ENCODE peak calls at places on chromosomes 4 and X, in seven cellular contexts. M, S, T, K, E, Y and N are unnamed samples.

GRCh38 chrX:150902434-150903109 is 4.1 kb upstream of the CD99L2 start:
- DNase-seq in M (no peak), S (no peak), T (no peak), K (no peak), E (no peak), Y (peak), N (no peak)

GRCh38 chr4:58749206-58749605 is 1639.0 kb upstream of the IGFBP7 start:
- DNase-seq in M (no peak), S (peak), T (no peak), K (no peak), E (no peak), Y (no peak), N (no peak)

GRCh38 chrX:85964744-85965143 is 82.6 kb downstream of the CHM start:
- DNase-seq in M (no peak), S (no peak), T (no peak), K (no peak), E (no peak), Y (no peak), N (no peak)

GRCh38 chr4:156931267-156931666 is 40.3 kb downstream of the PDGFC start:
- DNase-seq in M (no peak), S (peak), T (no peak), K (peak), E (no peak), Y (no peak), N (peak)

GRCh38 chr4:8864912-8865680 is 6.5 kb downstream of the HMX1 start:
- DNase-seq in M (no peak), S (no peak), T (no peak), K (no peak), E (no peak), Y (no peak), N (no peak)

GRCh38 chr4:104113850-104114249 is 380.8 kb downstream of the CXXC4 start:
- DNase-seq in M (no peak), S (no peak), T (no peak), K (no peak), E (no peak), Y (no peak), N (no peak)

GRCh38 chr4:189090174-189090814 is 850.4 kb upstream of the FRG1 start:
- DNase-seq in M (peak), S (peak), T (no peak), K (peak), E (no peak), Y (no peak), N (no peak)

GRCh38 chr4:148044889-148045352 is 313.0 kb downstream of the ARHGAP10 start:
- DNase-seq in M (peak), S (peak), T (peak), K (no peak), E (peak), Y (no peak), N (peak)

GRCh38 chrX:149504226-149504914 is 736 bp downstream of the IDS start:
- DNase-seq in M (peak), S (no peak), T (peak), K (no peak), E (no peak), Y (no peak), N (no peak)

GRCh38 chr4:20698382-20698781 is 1.9 kb upstream of the PACRGL start:
- DNase-seq in M (no peak), S (no peak), T (peak), K (no peak), E (no peak), Y (no peak), N (no peak)

GRCh38 chr4:55180980-55181379 is 55.6 kb upstream of the KDR start:
- DNase-seq in M (no peak), S (no peak), T (no peak), K (no peak), E (no peak), Y (no peak), N (no peak)

GRCh38 chr4:55183926-55184599 is 58.7 kb upstream of the KDR start:
- DNase-seq in M (no peak), S (no peak), T (no peak), K (peak), E (no peak), Y (no peak), N (peak)

GRCh38 chr4:55178226-55179005 is 53.0 kb upstream of the KDR start:
- DNase-seq in M (no peak), S (no peak), T (no peak), K (no peak), E (no peak), Y (no peak), N (peak)

GRCh38 chr4:55184600-55185523 is 59.5 kb upstream of the KDR start:
- DNase-seq in M (no peak), S (peak), T (peak), K (peak), E (no peak), Y (no peak), N (no peak)

DNA sequence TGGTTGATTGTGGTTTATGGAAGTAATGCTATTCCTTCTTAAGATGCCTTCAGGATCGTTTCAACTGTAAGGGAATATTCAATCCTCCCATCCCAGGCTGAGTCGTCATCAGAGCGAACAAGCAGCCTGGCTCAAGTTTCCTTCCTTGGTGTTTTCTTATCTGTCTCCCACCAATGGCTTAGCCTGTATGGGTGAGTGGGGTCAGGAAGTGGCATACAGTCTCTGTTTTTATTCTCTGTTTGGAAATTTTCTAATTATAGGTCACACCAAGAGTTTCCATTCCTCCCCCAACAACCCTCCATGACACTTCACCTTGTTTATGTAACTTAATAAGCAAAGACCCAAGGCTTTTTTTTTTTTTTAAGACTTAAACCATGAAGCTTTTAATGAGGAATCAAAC is 56.2 kb upstream of the KDR start:
- DNase-seq in M (no peak), S (no peak), T (no peak), K (no peak), E (no peak), Y (no peak), N (peak)
- TF ChIP-seq MAX in M (no peak), S (no peak), T (no peak), K (no peak), E (no peak), Y (no peak), N (no peak)

GRCh38 chr4:16083217-16084191 is at the start of gene PROM1:
- DNase-seq in M (peak), S (peak), T (no peak), K (peak), E (no peak), Y (no peak), N (no peak)
- H3K9ac ChIP-seq in M (no peak), S (peak), T (no peak), K (peak), E (no peak), Y (peak), N (no peak)

DNA sequence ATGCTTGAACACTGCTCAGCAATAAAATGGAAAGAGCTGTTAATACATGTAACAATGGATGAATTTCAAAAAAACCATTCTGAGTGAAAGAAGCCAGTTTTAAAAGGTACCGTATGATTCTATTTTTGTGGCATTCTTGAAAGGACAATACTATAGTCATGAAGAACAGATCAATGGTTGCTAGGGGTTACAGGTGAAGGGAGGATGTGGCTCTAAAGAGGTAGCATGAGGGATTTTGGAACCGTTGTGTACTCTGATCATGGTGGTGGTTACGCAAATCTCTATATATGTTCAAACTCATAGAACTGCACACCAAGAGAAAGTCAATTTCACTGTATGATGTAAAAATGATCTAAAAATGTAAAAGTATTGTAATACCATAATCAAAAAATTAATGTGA is 40.0 kb upstream of the CTAG2 start:
- DNase-seq in M (no peak), S (no peak), T (no peak), K (no peak), E (no peak), Y (no peak), N (no peak)
- H3K4me2 ChIP-seq in M (no peak), S (no peak), T (no peak), K (no peak), E (no peak), Y (no peak), N (no peak)

GRCh38 chr4:67101612-67102011 is 443.7 kb downstream of the CENPC start:
- DNase-seq in M (no peak), S (no peak), T (no peak), K (no peak), E (no peak), Y (no peak), N (no peak)

GRCh38 chr4:67109276-67109675 is 436.0 kb downstream of the CENPC start:
- DNase-seq in M (no peak), S (no peak), T (no peak), K (no peak), E (no peak), Y (no peak), N (no peak)

GRCh38 chr4:67103001-67103737 is 442.1 kb downstream of the CENPC start:
- DNase-seq in M (no peak), S (no peak), T (no peak), K (no peak), E (no peak), Y (no peak), N (no peak)

GRCh38 chr4:67106846-67107467 is 438.3 kb downstream of the CENPC start:
- DNase-seq in M (no peak), S (no peak), T (no peak), K (no peak), E (no peak), Y (no peak), N (no peak)

DNA sequence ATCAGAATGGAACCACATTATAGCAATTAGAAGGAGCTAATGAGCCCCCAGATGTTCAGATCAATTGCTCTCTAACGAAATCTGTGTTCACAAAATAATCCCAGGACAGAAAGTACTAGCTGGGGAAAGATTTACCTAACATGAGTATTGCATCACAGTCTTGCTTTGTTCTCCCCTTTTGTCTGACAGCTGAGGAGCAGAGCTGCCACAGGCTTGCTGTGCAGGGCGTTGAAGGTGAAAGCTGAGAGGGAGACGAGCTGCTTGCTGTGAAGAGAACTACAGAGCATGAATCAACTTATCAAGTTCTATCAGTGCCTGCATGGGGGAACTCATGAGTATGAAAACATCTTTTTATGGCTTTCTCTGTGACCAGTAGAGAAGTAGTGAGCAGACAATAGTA is 441.2 kb downstream of the CENPC start:
- DNase-seq in M (no peak), S (no peak), T (no peak), K (no peak), E (no peak), Y (no peak), N (no peak)
- TF ChIP-seq MAX in M (no peak), S (no peak), T (no peak), K (no peak), E (no peak), Y (no peak), N (no peak)

DNA sequence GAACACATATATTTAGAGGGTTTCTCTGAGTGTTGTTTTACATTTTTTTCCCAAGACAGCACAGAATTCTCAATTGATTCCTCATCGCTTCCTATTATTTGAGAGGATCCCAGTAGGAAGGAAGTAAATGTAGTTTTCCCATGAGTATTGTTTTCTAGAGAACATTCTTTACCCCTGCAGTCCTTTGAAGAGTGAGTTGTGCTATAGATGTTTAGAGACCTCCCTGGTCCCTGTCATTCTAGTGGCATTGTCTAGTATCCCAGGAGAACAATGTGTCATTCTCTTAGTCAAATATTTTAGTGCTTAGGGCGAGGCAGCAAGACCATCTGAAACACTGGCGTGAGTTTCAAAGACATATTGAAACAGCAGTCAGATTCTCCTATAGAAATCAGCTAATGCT is 32.5 kb downstream of the SORBS2 start:
- DNase-seq in M (no peak), S (peak), T (no peak), K (no peak), E (no peak), Y (no peak), N (peak)
- H3K9ac ChIP-seq in M (no peak), S (no peak), T (no peak), K (no peak), E (no peak), Y (no peak), N (peak)

GRCh38 chr4:74366367-74366891 is 1.5 kb downstream of the EREG start:
- DNase-seq in M (no peak), S (no peak), T (no peak), K (no peak), E (no peak), Y (no peak), N (no peak)
- H3K4me2 ChIP-seq in M (no peak), S (no peak), T (peak), K (peak), E (no peak), Y (no peak), N (no peak)

GRCh38 chr4:2324891-2325290 is 63.0 kb upstream of the MXD4 start:
- DNase-seq in M (no peak), S (no peak), T (no peak), K (no peak), E (no peak), Y (no peak), N (no peak)

GRCh38 chr4:2321279-2322196 is 59.6 kb upstream of the MXD4 start:
- DNase-seq in M (no peak), S (no peak), T (no peak), K (no peak), E (no peak), Y (no peak), N (no peak)

GRCh38 chr4:2322227-2322626 is 60.3 kb upstream of the MXD4 start:
- DNase-seq in M (no peak), S (no peak), T (no peak), K (no peak), E (no peak), Y (no peak), N (no peak)

GRCh38 chr4:2320746-2321145 is 58.8 kb upstream of the MXD4 start:
- DNase-seq in M (no peak), S (no peak), T (no peak), K (no peak), E (no peak), Y (no peak), N (no peak)

GRCh38 chr4:2322801-2323200 is 60.9 kb upstream of the MXD4 start:
- DNase-seq in M (no peak), S (no peak), T (no peak), K (no peak), E (no peak), Y (no peak), N (no peak)
- TF ChIP-seq MAX in M (no peak), S (no peak), T (no peak), K (no peak), E (no peak), Y (no peak), N (no peak)

GRCh38 chr4:38675167-38676121 is 11.4 kb downstream of the KLF3 start:
- DNase-seq in M (peak), S (peak), T (peak), K (peak), E (no peak), Y (no peak), N (peak)

GRCh38 chr4:38676986-38677385 is 13.0 kb downstream of the KLF3 start:
- DNase-seq in M (no peak), S (no peak), T (no peak), K (no peak), E (no peak), Y (no peak), N (no peak)

GRCh38 chr4:38681283-38682066 is 17.5 kb downstream of the KLF3 start:
- DNase-seq in M (no peak), S (no peak), T (no peak), K (no peak), E (no peak), Y (no peak), N (no peak)

GRCh38 chr4:38677466-38677865 is 13.5 kb downstream of the KLF3 start:
- DNase-seq in M (no peak), S (no peak), T (no peak), K (no peak), E (no peak), Y (no peak), N (no peak)

GRCh38 chr4:38678078-38678477 is 14.1 kb downstream of the KLF3 start:
- DNase-seq in M (no peak), S (no peak), T (no peak), K (no peak), E (no peak), Y (no peak), N (peak)
- H3K9ac ChIP-seq in M (no peak), S (no peak), T (no peak), K (no peak), E (no peak), Y (no peak), N (no peak)

DNA sequence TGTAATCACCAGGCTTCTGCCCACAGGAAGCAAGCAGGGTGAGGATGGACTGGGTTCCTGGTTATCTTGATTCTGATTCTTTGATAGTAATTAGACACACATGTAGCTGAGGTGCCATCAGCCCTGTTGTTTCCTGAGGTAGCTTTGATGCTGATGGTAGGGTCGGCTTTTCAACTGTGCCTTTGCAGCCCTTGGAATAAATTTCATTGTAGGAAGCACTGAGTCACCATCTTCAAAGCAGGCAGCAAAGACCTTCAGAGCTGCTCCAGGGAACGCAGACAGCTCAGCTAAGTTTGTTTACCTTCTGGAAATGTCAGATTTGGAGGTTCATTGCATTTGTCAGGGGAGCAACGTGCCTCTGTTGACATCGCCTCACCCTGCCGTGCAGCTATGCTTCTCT is 135.4 kb downstream of the ASMT start:
- DNase-seq in M (no peak), S (no peak), T (no peak), K (peak), E (no peak), Y (no peak), N (no peak)
- H3K4me2 ChIP-seq in M (peak), S (no peak), T (no peak), K (peak), E (no peak), Y (no peak), N (no peak)

DNA sequence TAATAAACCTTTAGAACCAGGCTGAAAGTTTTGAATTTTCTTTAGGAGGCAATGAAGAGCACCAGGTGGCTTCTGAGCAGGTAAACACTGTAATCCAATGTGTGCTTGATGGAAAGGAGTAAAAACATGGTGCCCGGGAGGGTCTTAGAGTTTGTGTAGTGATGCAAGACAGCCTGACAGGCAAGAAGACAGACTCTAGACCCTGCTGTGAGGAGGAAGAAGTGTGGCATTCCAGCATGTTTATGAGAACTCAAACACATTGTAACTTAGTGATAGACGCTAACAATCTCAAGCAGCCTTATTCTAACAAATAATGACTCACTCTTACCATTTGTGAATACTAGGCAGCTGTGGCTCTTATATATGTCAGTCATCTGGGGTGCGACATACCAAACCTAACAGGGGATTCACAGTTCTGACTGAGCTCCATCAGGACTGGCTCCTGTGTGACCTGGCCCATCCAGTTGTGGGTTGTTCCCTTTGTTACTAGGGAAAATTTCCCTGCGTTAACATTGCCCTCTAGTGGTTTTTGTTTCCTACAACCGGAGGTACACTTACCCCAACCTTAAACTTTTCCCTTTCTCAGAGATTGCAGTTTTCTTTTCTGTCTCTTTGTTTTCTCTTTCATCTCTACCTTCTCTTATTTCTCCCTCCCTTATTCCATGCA is 53.8 kb downstream of the VSIG4 start:
- DNase-seq in M (peak), S (peak), T (peak), K (peak), E (peak), Y (no peak), N (peak)
- TF ChIP-seq MAX in M (no peak), S (no peak), T (no peak), K (no peak), E (no peak), Y (no peak), N (no peak)